ENCODE peak calls at places on chromosome 16, in seven cellular contexts. E, F, H, O, Q, T and K are unnamed samples.

GRCh38 chr16:88650749-88651275 is at the start of gene CYBA:
- DNase-seq in O (peak; percentile 90), E (peak; percentile 49), F (peak; percentile 71), H (no peak), Q (peak; percentile 95), T (peak; percentile 94), K (peak; percentile 90)

GRCh38 chr16:30079480-30079879 is 3.7 kb downstream of the PPP4C start:
- DNase-seq in E (no peak), Q (no peak), H (no peak), F (no peak), O (no peak), T (no peak), K (no peak)

GRCh38 chr16:76926595-76926994 is 264.4 kb upstream of the MON1B start:
- DNase-seq in Q (no peak), H (no peak), E (no peak), F (no peak), T (no peak), O (no peak), K (no peak)

GRCh38 chr16:89565506-89566372 is 5.3 kb downstream of the RPL13 start:
- DNase-seq in T (peak; percentile 93), F (peak; percentile 53), E (peak; percentile 65), O (peak; percentile 63), H (peak; percentile 78), Q (peak; percentile 75), K (peak; percentile 77)

GRCh38 chr16:30356401-30357084 is 1.4 kb upstream of the CD2BP2 start:
- DNase-seq in Q (peak; percentile 73), H (no peak), F (no peak), O (peak; percentile 34), E (no peak), T (no peak), K (peak; percentile 45)

GRCh38 chr16:53757971-53758609 is 54.1 kb downstream of the FTO start:
- DNase-seq in T (no peak), H (no peak), O (no peak), F (no peak), Q (no peak), E (no peak), K (no peak)

GRCh38 chr16:88872650-88873331 is 6.3 kb upstream of the PABPN1L start:
- DNase-seq in H (no peak), T (no peak), Q (no peak), O (no peak), E (no peak), F (no peak), K (no peak)

GRCh38 chr16:68033101-68033500 is 10.0 kb downstream of the DUS2 start:
- DNase-seq in E (no peak), F (no peak), H (no peak), T (no peak), Q (no peak), O (no peak), K (no peak)

GRCh38 chr16:49502136-49502881 is 128.7 kb downstream of the C16orf78 start:
- DNase-seq in O (peak; percentile 3), Q (no peak), T (no peak), F (no peak), H (no peak), E (no peak), K (no peak)

GRCh38 chr16:79096246-79096645 is 504.3 kb downstream of the MAF start:
- DNase-seq in F (no peak), H (no peak), T (peak; percentile 59), E (no peak), O (no peak), Q (no peak), K (no peak)

GRCh38 chr16:29899516-29900101 is at the start of gene SEZ6L2:
- DNase-seq in E (peak; percentile 55), F (peak; percentile 97), Q (peak; percentile 83), O (peak; percentile 84), T (peak; percentile 97), H (no peak), K (peak; percentile 79)

GRCh38 chr16:73735018-73735417 is 561.6 kb upstream of the PSMD7 start:
- DNase-seq in H (no peak), O (no peak), F (peak; percentile 44), Q (no peak), E (no peak), T (no peak), K (no peak)

GRCh38 chr16:66342294-66342900 is 24.1 kb upstream of the CDH5 start:
- DNase-seq in E (no peak), F (peak; percentile 38), T (peak; percentile 89), O (no peak), H (peak; percentile 63), Q (no peak), K (no peak)

GRCh38 chr16:75025766-75026165 is 26.9 kb downstream of the ZNRF1 start:
- DNase-seq in Q (no peak), E (no peak), H (no peak), F (peak; percentile 47), O (no peak), T (no peak), K (no peak)

GRCh38 chr16:24499193-24499814 is 40.1 kb upstream of the RBBP6 start:
- DNase-seq in F (peak; percentile 39), E (no peak), Q (no peak), O (no peak), T (peak; percentile 92), H (peak; percentile 22), K (no peak)

GRCh38 chr16:69088684-69089083 is 16.8 kb upstream of the HAS3 start:
- DNase-seq in F (no peak), Q (no peak), O (no peak), E (no peak), T (peak; percentile 35), H (no peak), K (no peak)

GRCh38 chr16:69093974-69094373 is 11.5 kb upstream of the HAS3 start:
- DNase-seq in F (no peak), E (no peak), Q (no peak), T (no peak), O (peak; percentile 53), H (no peak), K (no peak)

GRCh38 chr16:69085032-69085695 is 20.3 kb upstream of the HAS3 start:
- DNase-seq in F (no peak), Q (no peak), O (no peak), H (no peak), T (no peak), E (no peak), K (no peak)

GRCh38 chr16:69087161-69087581 is 18.3 kb upstream of the HAS3 start:
- DNase-seq in Q (no peak), O (no peak), F (peak; percentile 36), H (no peak), T (no peak), E (no peak), K (peak; percentile 58)

DNA sequence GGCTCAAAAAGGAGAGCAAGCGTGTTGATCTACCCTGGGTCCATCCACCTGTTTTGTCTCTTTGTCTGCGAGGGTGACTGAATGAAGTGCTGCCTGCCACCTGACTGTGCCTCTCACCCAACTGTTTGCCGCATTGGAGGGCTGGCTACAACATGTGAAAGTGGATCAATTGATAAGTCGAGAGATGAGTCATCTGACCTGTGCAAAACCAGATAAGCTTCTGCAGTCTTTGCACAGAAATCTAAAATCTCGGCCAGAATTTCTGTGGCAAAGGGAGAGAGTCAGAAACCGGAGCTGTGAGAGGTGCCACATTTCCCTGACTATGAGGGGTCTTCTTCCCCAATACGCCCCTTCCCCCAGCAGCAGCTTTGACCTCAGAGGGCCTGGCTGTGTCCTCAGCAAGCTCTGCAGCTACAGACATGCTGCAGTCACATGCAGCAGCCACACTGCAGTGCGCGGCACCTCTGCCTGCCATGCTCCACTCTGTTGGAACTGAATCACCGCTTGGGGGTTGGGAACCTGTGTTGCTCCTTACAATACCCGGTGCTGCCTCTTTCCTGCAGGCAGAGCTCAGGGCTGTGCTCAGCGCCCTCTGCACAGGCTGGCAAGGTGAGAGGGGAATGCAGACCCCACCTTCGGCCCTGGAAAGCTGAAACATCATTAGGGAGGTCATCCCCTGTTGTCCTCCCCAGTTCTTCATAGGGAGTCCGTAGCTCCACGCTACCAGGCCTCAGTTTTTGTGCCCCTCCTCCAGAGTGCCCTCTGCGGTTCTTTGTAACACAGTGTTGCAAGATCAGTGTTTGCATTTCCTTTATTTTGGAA is 16.2 kb upstream of the HAS3 start:
- DNase-seq in E (no peak), O (peak; percentile 55), H (no peak), Q (no peak), T (peak; percentile 81), F (no peak), K (peak; percentile 51)
- H3K4me3 ChIP-seq in E (no peak overlapping the region), O (no peak overlapping the region), H (no peak overlapping the region), Q (no peak overlapping the region), T (no peak overlapping the region), F (no peak overlapping the region), K (no peak overlapping the region)

DNA sequence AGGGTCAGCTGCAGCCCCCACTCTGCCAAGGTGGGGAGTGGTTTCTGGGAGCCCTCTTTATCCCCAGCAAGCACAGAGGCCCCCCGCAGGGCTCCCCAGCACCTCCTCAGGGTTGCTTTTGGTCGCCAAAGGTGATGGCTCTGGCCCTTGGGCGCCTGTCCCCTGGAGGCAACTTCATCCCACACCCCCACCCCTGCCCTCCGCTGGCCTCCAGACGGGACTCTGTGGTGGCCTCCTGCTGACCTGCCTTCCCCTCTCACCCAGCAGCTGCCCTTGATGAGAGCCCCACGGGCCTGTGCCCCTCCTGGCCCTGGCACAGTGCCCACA is 7.8 kb upstream of the RHOT2 start:
- DNase-seq in H (no peak), F (no peak), T (no peak), O (no peak), E (no peak), Q (no peak), K (no peak)
- H3K4me3 ChIP-seq in H (no peak overlapping the region), F (no peak overlapping the region), T (no peak overlapping the region), O (no peak overlapping the region), E (no peak overlapping the region), Q (no peak overlapping the region), K (no peak overlapping the region)

GRCh38 chr16:16865374-16865773 is 486.4 kb downstream of the NPIPA7 start:
- DNase-seq in E (no peak), Q (no peak), T (no peak), O (no peak), H (no peak), F (no peak), K (no peak)

GRCh38 chr16:16868727-16869126 is 489.8 kb downstream of the NPIPA7 start:
- DNase-seq in O (no peak), T (no peak), H (no peak), E (no peak), F (no peak), Q (no peak), K (no peak)

GRCh38 chr16:16864536-16864935 is 485.6 kb downstream of the NPIPA7 start:
- DNase-seq in O (no peak), E (no peak), F (no peak), H (no peak), Q (no peak), T (no peak), K (no peak)

GRCh38 chr16:16871196-16871595 is 492.3 kb downstream of the NPIPA7 start:
- DNase-seq in Q (no peak), H (no peak), E (no peak), O (no peak), T (peak; percentile 71), F (no peak), K (no peak)

DNA sequence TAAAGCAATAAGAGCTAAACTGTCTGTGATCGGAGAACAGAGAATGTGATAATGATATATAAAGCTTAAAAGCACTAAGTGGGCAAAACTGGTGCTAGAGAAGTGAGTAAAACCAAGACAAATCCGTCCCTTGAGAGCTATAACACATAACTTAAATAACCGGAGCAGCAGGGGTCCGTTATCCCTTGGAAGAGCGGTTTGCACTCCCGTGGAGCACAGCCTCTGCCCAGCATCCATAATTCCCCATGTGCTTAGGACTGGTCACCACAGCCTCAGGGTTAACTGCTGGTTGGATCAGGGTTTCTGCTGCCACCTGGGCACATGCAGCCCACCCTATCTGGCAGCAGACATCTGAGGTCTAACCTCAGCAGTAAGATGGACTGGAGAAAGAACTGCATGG is 489.1 kb downstream of the NPIPA7 start:
- DNase-seq in O (no peak), H (no peak), F (no peak), T (peak; percentile 79), E (no peak), Q (no peak), K (no peak)
- H3K4me3 ChIP-seq in O (no peak overlapping the region), H (no peak overlapping the region), F (no peak overlapping the region), T (no peak overlapping the region), E (no peak overlapping the region), Q (no peak overlapping the region), K (no peak overlapping the region)

GRCh38 chr16:1680361-1680760 is 2.3 kb downstream of the JPT2 start:
- DNase-seq in O (no peak), E (no peak), T (peak; percentile 42), F (no peak), H (no peak), Q (no peak), K (no peak)
- H3K4me3 ChIP-seq in O (no peak overlapping the region), E (no peak overlapping the region), T (peak overlapping the region; percentile 92), F (no peak overlapping the region), H (no peak overlapping the region), Q (no peak overlapping the region), K (no peak overlapping the region)